ENCODE peak calls at places on chromosomes 11 and 22, in five cellular contexts. T, P, D, U and Z are unnamed samples.

GRCh38 chr11:78740175-78741161 is 165.8 kb upstream of the NARS2 start:
- DNase-seq in T (peak), P (peak), D (no peak), U (no peak), Z (no peak)

GRCh38 chr22:42959472-42960145 is 55.3 kb downstream of the PACSIN2 start:
- DNase-seq in T (peak), P (peak), D (no peak), U (peak), Z (peak)

GRCh38 chr11:16296243-16296642 is 60.1 kb downstream of the SOX6 start:
- DNase-seq in T (no peak), P (no peak), D (no peak), U (no peak), Z (no peak)

GRCh38 chr11:117823941-117824420 is 563 bp downstream of the FXYD2 start:
- DNase-seq in T (no peak), P (no peak), D (no peak), U (no peak), Z (no peak)

GRCh38 chr22:40621309-40622151 is 15.0 kb downstream of the MRTFA start:
- DNase-seq in T (no peak), P (peak), D (no peak), U (peak), Z (no peak)

GRCh38 chr11:70730411-70730810 is 332.1 kb downstream of the CTTN start:
- DNase-seq in T (no peak), P (no peak), D (no peak), U (no peak), Z (no peak)

GRCh38 chr11:34890812-34891211 is 25.4 kb downstream of the APIP start:
- DNase-seq in T (peak), P (peak), D (no peak), U (peak), Z (no peak)

GRCh38 chr11:82775736-82776346 is 42.2 kb upstream of the FAM181B start:
- DNase-seq in T (peak), P (peak), D (no peak), U (peak), Z (peak)

GRCh38 chr22:25514436-25514835 is 50.0 kb upstream of the GRK3 start:
- DNase-seq in T (no peak), P (no peak), D (no peak), U (no peak), Z (no peak)

GRCh38 chr11:107858217-107859070 is at the start of gene SLC35F2:
- DNase-seq in T (peak), P (peak), D (peak), U (peak), Z (peak)

GRCh38 chr11:102194983-102195382 is 84.7 kb downstream of the YAP1 start:
- DNase-seq in T (no peak), P (no peak), D (no peak), U (no peak), Z (no peak)

GRCh38 chr11:66969584-66970205 is 5.4 kb upstream of the C11orf86 start:
- DNase-seq in T (no peak), P (no peak), D (no peak), U (no peak), Z (no peak)

GRCh38 chr22:50738649-50739227 is 734 bp downstream of the ACR start:
- DNase-seq in T (no peak), P (no peak), D (no peak), U (no peak), Z (no peak)

GRCh38 chr11:125978778-125979378 is 33.0 kb downstream of the VSIG10L2 start:
- DNase-seq in T (no peak), P (no peak), D (no peak), U (no peak), Z (no peak)

GRCh38 chr11:44496391-44496790 is 69.1 kb upstream of the CD82 start:
- DNase-seq in T (no peak), P (no peak), D (no peak), U (no peak), Z (no peak)

GRCh38 chr11:4890279-4890678 is 8.6 kb downstream of the OR51T1 start:
- DNase-seq in T (no peak), P (peak), D (no peak), U (no peak), Z (no peak)

GRCh38 chr11:128501576-128502549 is 85.5 kb downstream of the ETS1 start:
- DNase-seq in T (no peak), P (no peak), D (no peak), U (no peak), Z (no peak)

GRCh38 chr22:44341431-44342346 is 28.9 kb upstream of the SHISAL1 start:
- DNase-seq in T (peak), P (no peak), D (no peak), U (no peak), Z (peak)

GRCh38 chr22:38788417-38788816 is 5.5 kb downstream of the DNAL4 start:
- DNase-seq in T (peak), P (no peak), D (no peak), U (no peak), Z (no peak)

GRCh38 chr11:115941481-115941993 is 437.3 kb upstream of the CADM1 start:
- DNase-seq in T (no peak), P (peak), D (no peak), U (no peak), Z (no peak)

GRCh38 chr11:83713701-83714100 is 427.5 kb upstream of the CCDC90B start:
- DNase-seq in T (no peak), P (no peak), D (no peak), U (no peak), Z (no peak)

GRCh38 chr11:120068114-120068573 is 69.8 kb downstream of the TRIM29 start:
- DNase-seq in T (peak), P (no peak), D (no peak), U (no peak), Z (peak)

GRCh38 chr11:94658386-94658785 is 91.2 kb downstream of the PIWIL4 start:
- DNase-seq in T (no peak), P (no peak), D (no peak), U (no peak), Z (no peak)

GRCh38 chr11:118287006-118287405 is 17.5 kb upstream of the CD3E start:
- DNase-seq in T (no peak), P (no peak), D (no peak), U (no peak), Z (no peak)

GRCh38 chr22:26550498-26551033 is 38.3 kb upstream of the TFIP11 start:
- DNase-seq in T (no peak), P (no peak), D (no peak), U (peak), Z (no peak)

GRCh38 chr11:19597876-19598275 is 114.8 kb upstream of the NAV2 start:
- DNase-seq in T (peak), P (no peak), D (no peak), U (no peak), Z (no peak)

GRCh38 chr22:49208768-49209252 is 618.9 kb downstream of the BRD1 start:
- DNase-seq in T (no peak), P (peak), D (no peak), U (no peak), Z (no peak)

GRCh38 chr11:118301600-118302195 is 2.8 kb upstream of the CD3E start:
- DNase-seq in T (no peak), P (no peak), D (no peak), U (no peak), Z (no peak)

GRCh38 chr22:28172948-28173360 is 253.9 kb upstream of the PITPNB start:
- DNase-seq in T (peak), P (no peak), D (no peak), U (no peak), Z (no peak)

GRCh38 chr22:26656896-26657851 is at the start of gene MIAT:
- DNase-seq in T (peak), P (peak), D (no peak), U (no peak), Z (no peak)

GRCh38 chr11:1202776-1203504 is 19.9 kb upstream of the MUC5B start:
- DNase-seq in T (peak), P (peak), D (no peak), U (peak), Z (peak)

GRCh38 chr11:3626250-3626960 is 15.4 kb downstream of the ART5 start:
- DNase-seq in T (no peak), P (no peak), D (no peak), U (no peak), Z (no peak)
- TF ChIP-seq FOXM1 in T (no peak), P (no peak), D (no peak), U (no peak), Z (no peak)

GRCh38 chr11:69316941-69317340 is 23.0 kb downstream of the MYEOV start:
- DNase-seq in T (no peak), P (no peak), D (no peak), U (no peak), Z (no peak)

GRCh38 chr11:69320326-69320725 is 26.4 kb downstream of the MYEOV start:
- DNase-seq in T (no peak), P (no peak), D (no peak), U (no peak), Z (no peak)

GRCh38 chr11:69317401-69318092 is 23.6 kb downstream of the MYEOV start:
- DNase-seq in T (no peak), P (no peak), D (no peak), U (no peak), Z (no peak)

GRCh38 chr11:69319255-69320106 is 25.5 kb downstream of the MYEOV start:
- DNase-seq in T (no peak), P (no peak), D (no peak), U (no peak), Z (no peak)

GRCh38 chr11:69318093-69318420 is 24.1 kb downstream of the MYEOV start:
- DNase-seq in T (no peak), P (no peak), D (no peak), U (no peak), Z (no peak)
- TF ChIP-seq FOXM1 in T (no peak), P (no peak), D (no peak), U (no peak), Z (no peak)

DNA sequence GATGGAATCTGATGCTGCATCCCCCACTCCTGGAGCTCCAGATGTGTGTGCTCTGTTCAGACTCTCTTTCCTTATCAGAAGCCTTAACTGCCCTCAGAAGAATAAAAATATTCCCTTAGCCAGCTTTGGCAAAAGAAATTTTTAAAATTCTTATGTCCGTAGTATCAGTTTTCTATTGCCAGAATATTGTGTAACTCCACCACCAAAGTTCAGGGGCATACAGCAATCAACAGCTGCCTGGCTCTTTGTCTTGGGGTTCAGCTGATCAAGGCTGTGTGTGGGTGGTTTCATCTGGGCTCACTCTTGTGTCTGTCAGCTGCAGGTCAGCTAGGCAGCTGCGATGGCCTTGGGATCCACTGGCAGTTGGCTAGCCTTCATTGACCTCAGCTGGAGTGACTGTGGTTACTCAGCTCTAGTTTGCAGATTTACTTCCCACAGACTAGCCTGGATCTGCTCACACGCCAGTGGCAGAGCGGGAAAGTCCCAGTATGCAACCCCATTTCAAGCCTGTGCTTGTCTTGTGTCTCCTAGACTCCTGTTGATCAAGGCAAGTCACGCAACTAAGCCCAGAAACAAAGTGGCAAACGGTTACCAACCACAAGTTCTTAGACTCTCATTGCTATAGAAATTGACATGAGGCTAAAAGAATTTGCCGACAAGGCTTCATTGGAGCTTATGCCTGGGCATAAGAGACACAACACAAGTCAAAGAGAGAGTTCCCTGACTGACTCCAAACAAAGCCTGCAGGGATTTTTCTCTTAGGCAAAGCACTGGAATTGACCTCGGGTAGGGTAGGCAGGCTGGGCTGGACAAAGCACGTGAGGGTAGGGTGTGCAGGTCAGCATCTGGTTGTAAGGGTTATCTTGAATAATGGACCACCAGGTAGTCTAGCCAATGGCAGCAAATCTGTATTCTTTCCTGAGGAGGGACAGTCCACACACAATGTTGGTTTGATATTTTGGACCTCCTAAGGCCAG is 7.5 kb downstream of the TMEM138 start:
- DNase-seq in T (no peak), P (no peak), D (peak), U (peak), Z (no peak)
- TF ChIP-seq FOXM1 in T (no peak), P (no peak), D (peak), U (no peak), Z (no peak)

DNA sequence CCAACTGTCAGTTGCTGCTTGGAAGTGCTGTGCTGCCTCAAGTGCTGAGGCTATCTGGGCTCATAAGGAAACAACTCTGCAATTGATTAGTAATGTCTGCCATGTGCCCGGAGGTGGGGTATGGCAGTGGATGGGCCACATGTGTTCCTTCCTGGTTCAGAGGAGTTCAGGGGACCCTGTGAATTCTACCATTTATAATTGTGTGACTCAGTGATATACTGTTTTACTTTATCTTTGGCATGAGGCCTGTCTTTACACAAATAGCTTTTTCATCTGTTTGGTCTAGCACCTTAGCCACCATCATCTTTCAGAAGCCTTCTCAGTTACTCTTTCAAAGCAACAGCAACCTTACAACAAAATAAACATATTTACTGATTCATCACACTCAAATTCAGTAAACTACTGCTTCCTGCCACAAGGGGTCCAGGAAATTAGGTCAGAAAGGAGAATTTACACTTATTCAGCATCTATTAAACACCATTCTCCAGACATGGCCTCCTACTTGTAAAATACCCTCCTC is 20.9 kb downstream of the DKK3 start:
- DNase-seq in T (no peak), P (no peak), D (no peak), U (no peak), Z (no peak)
- TF ChIP-seq FOXM1 in T (no peak), P (no peak), D (no peak), U (no peak), Z (no peak)